ENCODE peak calls at places on chromosomes 13 and 19, in five cellular contexts. X, R, T, A and B are unnamed samples.

GRCh38 chr19:50198431-50199253 is 4.8 kb upstream of the MYH14 start:
- DNase-seq in R (no peak), T (no peak), X (no peak), A (no peak), B (no peak)

GRCh38 chr19:55451522-55452380 is 8.7 kb upstream of the SHISA7 start:
- DNase-seq in A (no peak), X (no peak), R (no peak), T (no peak), B (no peak)

GRCh38 chr19:34256835-34257558 is 2.6 kb downstream of the GARRE1 start:
- DNase-seq in A (no peak), T (no peak), R (no peak), X (no peak), B (no peak)

GRCh38 chr13:80341771-80342271 is 895 bp upstream of the SPRY2 start:
- DNase-seq in T (no peak), X (peak), R (peak), A (peak), B (peak)

GRCh38 chr19:39032164-39032918 is at the start of gene FBXO27:
- DNase-seq in T (no peak), A (peak), R (peak), X (no peak), B (no peak)

GRCh38 chr13:31824705-31825512 is 85.6 kb downstream of the RXFP2 start:
- DNase-seq in R (peak), A (no peak), X (no peak), T (no peak), B (peak)

GRCh38 chr13:68749801-68750200 is 1357.8 kb upstream of the ATXN8OS start:
- DNase-seq in X (no peak), R (no peak), T (no peak), A (no peak), B (no peak)

GRCh38 chr13:99687728-99688397 is 186.6 kb downstream of the TM9SF2 start:
- DNase-seq in A (no peak), R (peak), X (no peak), T (no peak), B (no peak)

GRCh38 chr13:98267080-98267912 is 90.2 kb upstream of the RNF113B start:
- DNase-seq in T (no peak), R (peak), A (no peak), X (no peak), B (no peak)

GRCh38 chr13:40220299-40220935 is 446.0 kb downstream of the FOXO1 start:
- DNase-seq in R (peak), X (no peak), T (no peak), A (no peak), B (no peak)

GRCh38 chr13:48804836-48805601 is 151.3 kb downstream of the CYSLTR2 start:
- DNase-seq in T (no peak), X (no peak), A (no peak), R (no peak), B (no peak)

GRCh38 chr19:18587561-18587960 is 1.0 kb upstream of the REX1BD start:
- DNase-seq in T (no peak), R (no peak), A (no peak), X (no peak), B (no peak)

GRCh38 chr19:37989855-37990254 is 82.8 kb downstream of the SIPA1L3 start:
- DNase-seq in R (no peak), X (no peak), T (no peak), A (no peak), B (no peak)

GRCh38 chr19:6239401-6239844 is 40.4 kb downstream of the MLLT1 start:
- DNase-seq in X (peak), R (no peak), A (no peak), T (no peak), B (no peak)

GRCh38 chr13:72258340-72258981 is 391.5 kb upstream of the DACH1 start:
- DNase-seq in R (no peak), A (no peak), X (no peak), T (no peak), B (no peak)

GRCh38 chr13:67635754-67636153 is 405.6 kb upstream of the PCDH9 start:
- DNase-seq in R (peak), T (no peak), X (no peak), A (no peak), B (no peak)

GRCh38 chr13:35496761-35497386 is 20.4 kb upstream of the MAB21L1 start:
- DNase-seq in T (no peak), A (no peak), R (no peak), X (no peak), B (no peak)

GRCh38 chr19:2191456-2191931 is 27.8 kb downstream of the DOT1L start:
- DNase-seq in R (no peak), A (no peak), X (no peak), T (no peak), B (no peak)